ENCODE peak calls at places on chromosomes 5 and 9, in six cellular contexts. Q, K, V, H, Z and B are unnamed samples.

GRCh38 chr5:20077186-20077585 is 89.2 kb upstream of the CDH18 start:
- DNase-seq in Q (no peak), Z (no peak), K (no peak), V (no peak), H (no peak), B (no peak)

GRCh38 chr5:170451764-170452365 is 52.0 kb upstream of the KCNIP1 start:
- DNase-seq in K (peak; percentile 8), Q (peak; percentile 93), H (no peak), V (no peak), Z (no peak), B (no peak)

GRCh38 chr5:42606464-42606869 is 150.2 kb upstream of the CCDC152 start:
- DNase-seq in Q (no peak), V (no peak), Z (no peak), K (no peak), H (no peak), B (no peak)

GRCh38 chr5:171927345-171927941 is 79.0 kb downstream of the FBXW11 start:
- DNase-seq in H (no peak), Z (no peak), Q (peak; percentile 40), K (peak; percentile 22), V (no peak), B (no peak)

GRCh38 chr9:87263291-87263690 is 234.4 kb upstream of the DAPK1 start:
- DNase-seq in Q (no peak), H (no peak), Z (no peak), K (no peak), V (no peak), B (no peak)

GRCh38 chr5:1127991-1128785 is 16.3 kb upstream of the SLC12A7 start:
- DNase-seq in Q (peak; percentile 49), K (no peak), Z (no peak), V (no peak), H (no peak), B (no peak)

GRCh38 chr9:87290241-87290700 is 207.4 kb upstream of the DAPK1 start:
- DNase-seq in K (peak; percentile 11), Q (peak; percentile 55), H (no peak), V (no peak), Z (no peak), B (no peak)

GRCh38 chr9:135098400-135099105 is 11.1 kb downstream of the OLFM1 start:
- DNase-seq in H (no peak), K (no peak), Q (peak; percentile 38), V (no peak), Z (no peak), B (no peak)

GRCh38 chr9:83538890-83539238 is 663 bp upstream of the FRMD3 start:
- DNase-seq in H (no peak), K (no peak), Z (no peak), Q (no peak), V (no peak), B (no peak)

GRCh38 chr9:113807173-113808061 is 68.7 kb upstream of the ZNF618 start:
- DNase-seq in K (peak; percentile 60), Q (peak; percentile 65), Z (peak; percentile 55), V (peak; percentile 34), H (peak; percentile 13), B (peak; percentile 12)

GRCh38 chr9:109258619-109259321 is 62.1 kb downstream of the EPB41L4B start:
- DNase-seq in H (no peak), V (no peak), K (no peak), Z (no peak), Q (no peak), B (no peak)

GRCh38 chr5:22852807-22853670 is at the start of gene CDH12:
- DNase-seq in V (no peak), Z (no peak), Q (peak; percentile 0), K (no peak), H (no peak), B (no peak)

GRCh38 chr5:155575861-155576260 is 562.3 kb downstream of the KIF4B start:
- DNase-seq in H (no peak), K (no peak), Q (no peak), Z (no peak), V (no peak), B (no peak)

GRCh38 chr9:112997236-112997941 is 14.6 kb downstream of the ZNF883 start:
- DNase-seq in H (no peak), Q (peak; percentile 2), K (no peak), Z (no peak), V (no peak), B (no peak)

GRCh38 chr9:102185962-102186361 is 447.5 kb upstream of the GRIN3A start:
- DNase-seq in K (no peak), Q (no peak), H (no peak), Z (no peak), V (no peak), B (no peak)

GRCh38 chr9:7970666-7971335 is 171.2 kb upstream of the DMAC1 start:
- DNase-seq in K (no peak), Q (no peak), H (no peak), V (no peak), Z (no peak), B (no peak)

GRCh38 chr5:177094224-177095087 is 7.7 kb downstream of the FGFR4 start:
- DNase-seq in Z (no peak), H (peak; percentile 88), V (peak; percentile 42), Q (no peak), K (peak; percentile 84), B (no peak)

GRCh38 chr5:143577554-143577953 is 174.1 kb upstream of the NR3C1 start:
- DNase-seq in V (no peak), K (no peak), Z (no peak), Q (peak; percentile 10), H (no peak), B (no peak)

GRCh38 chr5:88602584-88602983 is 280.4 kb downstream of the MEF2C start:
- DNase-seq in Q (no peak), H (no peak), Z (no peak), V (no peak), K (no peak), B (no peak)

GRCh38 chr5:137778772-137779564 is 24.8 kb upstream of the HNRNPA0 start:
- DNase-seq in Q (peak; percentile 58), K (peak; percentile 39), H (no peak), Z (no peak), V (no peak), B (peak; percentile 18)

GRCh38 chr5:134140530-134141201 is 26.2 kb downstream of the TCF7 start:
- DNase-seq in V (peak; percentile 57), H (peak; percentile 41), Q (peak; percentile 83), Z (peak; percentile 48), K (peak; percentile 71), B (peak; percentile 53)

GRCh38 chr5:179318193-179318955 is 26.9 kb downstream of the ADAMTS2 start:
- DNase-seq in H (no peak), K (no peak), V (no peak), Z (no peak), Q (no peak), B (no peak)

GRCh38 chr9:137387034-137387890 is 35.7 kb downstream of the EXD3 start:
- DNase-seq in K (no peak), V (no peak), Q (no peak), H (no peak), Z (no peak), B (no peak)

GRCh38 chr9:125106285-125106893 is 36.9 kb downstream of the SCAI start:
- DNase-seq in Q (peak; percentile 27), H (peak; percentile 26), Z (no peak), K (peak; percentile 79), V (no peak), B (no peak)

GRCh38 chr5:915946-916345 is 23.3 kb downstream of the TRIP13 start:
- DNase-seq in H (no peak), Q (no peak), K (no peak), V (no peak), Z (no peak), B (no peak)

GRCh38 chr9:135749171-135750045 is 47.4 kb downstream of the KCNT1 start:
- DNase-seq in H (no peak), Q (no peak), K (no peak), V (no peak), Z (no peak), B (no peak)

DNA sequence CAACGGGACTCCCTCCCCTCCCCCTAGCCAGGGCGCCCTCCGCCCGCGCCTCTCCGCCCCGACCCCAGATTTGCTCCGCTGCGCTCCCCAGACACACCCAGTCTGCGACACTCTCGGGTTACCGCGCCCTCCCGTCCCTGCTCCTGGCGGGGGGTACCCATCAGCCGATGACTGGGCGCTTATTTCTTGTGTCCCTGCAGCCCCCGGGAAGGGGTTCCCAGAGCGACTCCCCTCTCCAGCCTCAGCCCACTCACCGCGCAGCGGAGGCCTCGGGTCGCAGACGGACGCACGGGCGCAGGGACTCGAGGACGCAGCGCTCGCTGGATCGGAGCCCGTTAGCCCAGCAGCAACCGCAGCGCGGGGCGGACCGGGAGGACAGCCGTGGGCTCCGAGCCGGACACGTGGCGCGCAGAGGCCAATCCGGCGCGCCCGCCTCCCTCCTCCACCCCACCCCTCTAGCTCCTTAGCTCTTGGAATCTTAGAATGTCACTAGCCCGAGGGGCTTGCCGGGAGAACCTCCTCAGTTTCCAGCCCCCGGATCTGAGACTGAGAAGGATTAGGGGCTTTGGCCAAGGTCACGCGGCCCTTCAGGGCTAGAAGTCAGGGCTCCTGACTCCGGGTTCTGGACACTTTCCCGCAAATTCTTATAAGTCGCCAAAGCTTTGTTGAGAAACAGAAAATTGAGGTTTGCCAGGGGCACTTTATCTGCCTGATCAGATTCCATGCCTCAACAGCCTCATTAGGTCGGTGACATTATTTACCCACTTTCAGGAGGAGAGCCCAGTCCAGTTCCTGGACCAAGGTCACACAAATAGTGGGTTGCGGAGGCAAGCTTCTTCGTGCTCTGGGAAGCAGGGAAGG is at the start of gene ANXA6:
- DNase-seq in K (peak; percentile 73), Z (peak; percentile 87), V (peak; percentile 94), Q (peak; percentile 97), H (peak; percentile 49), B (peak; percentile 63)
- H3K4me3 ChIP-seq in K (peak within 1 kb of the TSS; percentile 79), Z (peak within 1 kb of the TSS; percentile 70), V (peak within 1 kb of the TSS; percentile 81), Q (peak within 1 kb of the TSS; percentile 91), H (peak within 1 kb of the TSS; percentile 95), B (peak within 1 kb of the TSS; percentile 80)

GRCh38 chr5:102869230-102869629 is 114.1 kb downstream of the PAM start:
- DNase-seq in H (no peak), Z (no peak), K (no peak), V (no peak), Q (no peak), B (no peak)
- H3K4me3 ChIP-seq in H (no peak overlapping the region), Z (no peak overlapping the region), K (no peak overlapping the region), V (no peak overlapping the region), Q (no peak overlapping the region), B (no peak overlapping the region)

GRCh38 chr9:128903871-128904371 is 16.9 kb upstream of the PHYHD1 start:
- DNase-seq in Z (no peak), Q (peak; percentile 39), H (no peak), K (peak; percentile 40), V (no peak), B (no peak)

GRCh38 chr9:128901822-128902221 is 19.0 kb upstream of the PHYHD1 start:
- DNase-seq in Q (no peak), V (no peak), Z (no peak), K (no peak), H (no peak), B (no peak)

GRCh38 chr9:128903079-128903461 is 17.7 kb upstream of the PHYHD1 start:
- DNase-seq in H (no peak), V (no peak), Q (no peak), K (no peak), Z (no peak), B (no peak)

GRCh38 chr9:128901379-128901778 is 19.4 kb upstream of the PHYHD1 start:
- DNase-seq in K (no peak), V (no peak), Z (no peak), H (no peak), Q (no peak), B (no peak)

GRCh38 chr9:128902351-128903078 is 18.3 kb upstream of the PHYHD1 start:
- DNase-seq in Z (peak; percentile 47), H (no peak), V (peak; percentile 68), Q (no peak), K (no peak), B (peak; percentile 92)
- H3K4me3 ChIP-seq in Z (no peak overlapping the region), H (no peak overlapping the region), V (peak overlapping the region; percentile 3), Q (no peak overlapping the region), K (no peak overlapping the region), B (peak overlapping the region; percentile 45)

GRCh38 chr9:70421272-70422180 is 7.1 kb upstream of the KLF9 start:
- DNase-seq in H (no peak), V (peak; percentile 55), Q (peak; percentile 62), Z (peak; percentile 43), K (peak; percentile 54), B (peak; percentile 41)
- H3K4me3 ChIP-seq in H (peak overlapping the region; percentile 74), V (peak overlapping the region; percentile 44), Q (peak overlapping the region; percentile 75), Z (peak overlapping the region; percentile 61), K (no peak overlapping the region), B (no peak overlapping the region)